ENCODE peak calls at places on chromosomes 5 and 9, in ten cellular contexts. Z, R, Q, E, C, I, M, D, P and H are unnamed samples. For H3K4me1, the result is how much of the 10 kb centered on the place peaks cover.

GRCh38 chr9:98953877-98954610 is 10.3 kb downstream of the COL15A1 start:
- DNase-seq in E (no peak), M (no peak), C (no peak), P (no peak), I (no peak), Q (no peak), D (no peak), R (no peak), Z (no peak), H (no peak)

GRCh38 chr5:37198066-37198465 is 51.1 kb downstream of the CPLANE1 start:
- DNase-seq in Z (no peak), M (no peak), P (no peak), R (no peak), I (no peak), D (no peak), E (no peak), C (no peak), Q (no peak), H (peak)

GRCh38 chr5:122863240-122863639 is 17.8 kb downstream of the SNX24 start:
- DNase-seq in R (no peak), I (no peak), D (no peak), M (no peak), Z (no peak), C (no peak), E (no peak), Q (no peak), P (no peak), H (no peak)

GRCh38 chr5:112779531-112779930 is 41.8 kb downstream of the APC start:
- DNase-seq in Q (no peak), E (no peak), P (no peak), R (no peak), I (no peak), D (no peak), Z (no peak), C (no peak), M (no peak), H (no peak)

GRCh38 chr9:72951043-72951442 is 1.8 kb downstream of the ALDH1A1 start:
- DNase-seq in I (no peak), C (no peak), E (no peak), D (no peak), M (no peak), Z (no peak), P (no peak), R (no peak), Q (no peak), H (no peak)

GRCh38 chr9:72903103-72903502 is 49.8 kb downstream of the ALDH1A1 start:
- DNase-seq in Z (no peak), R (no peak), C (no peak), E (no peak), D (no peak), Q (no peak), P (no peak), M (no peak), I (no peak), H (no peak)

GRCh38 chr9:101479337-101480045 is 43.9 kb upstream of the ALDOB start:
- DNase-seq in E (no peak), M (no peak), Q (no peak), I (no peak), D (no peak), R (no peak), C (peak), P (no peak), Z (no peak), H (no peak)

GRCh38 chr5:141628175-141628788 is 8.4 kb downstream of the HDAC3 start:
- DNase-seq in Z (no peak), Q (no peak), C (no peak), M (no peak), P (no peak), E (no peak), D (no peak), R (no peak), I (no peak), H (no peak)

GRCh38 chr5:140318778-140319177 is 15.9 kb upstream of the PFDN1 start:
- DNase-seq in I (no peak), P (no peak), E (no peak), M (no peak), R (no peak), Q (no peak), C (no peak), Z (no peak), D (no peak), H (no peak)

GRCh38 chr9:75907863-75908262 is 17.4 kb downstream of the PCSK5 start:
- DNase-seq in R (no peak), C (no peak), I (no peak), Z (no peak), Q (no peak), P (no peak), D (no peak), E (no peak), M (no peak), H (no peak)

GRCh38 chr5:147918101-147918500 is 11.8 kb upstream of the C5orf46 start:
- DNase-seq in Q (no peak), I (no peak), Z (no peak), D (peak), M (no peak), C (no peak), E (no peak), R (no peak), P (no peak), H (no peak)

GRCh38 chr5:91500758-91501157 is 117.6 kb upstream of the ARRDC3 start:
- DNase-seq in P (no peak), Z (no peak), E (no peak), Q (no peak), M (no peak), C (no peak), D (no peak), R (no peak), I (no peak), H (no peak)

GRCh38 chr5:151895660-151896040 is 29.0 kb downstream of the GLRA1 start:
- DNase-seq in C (no peak), D (no peak), I (peak), R (no peak), M (no peak), Z (no peak), E (no peak), P (no peak), Q (no peak), H (no peak)

GRCh38 chr5:111551569-111552275 is 39.4 kb upstream of the STARD4 start:
- DNase-seq in Q (no peak), P (no peak), E (no peak), D (no peak), I (no peak), Z (no peak), M (no peak), C (no peak), R (no peak), H (no peak)

GRCh38 chr9:131179561-131180219 is 54.3 kb downstream of the NUP214 start:
- DNase-seq in I (no peak), M (no peak), D (peak), Q (no peak), P (no peak), E (no peak), Z (no peak), C (no peak), R (no peak), H (no peak)

GRCh38 chr5:180126716-180127681 is 55.4 kb upstream of the RNF130 start:
- DNase-seq in C (peak), Z (no peak), Q (peak), E (peak), R (no peak), M (peak), D (peak), I (peak), P (no peak), H (peak)

GRCh38 chr5:61048534-61048933 is 103.5 kb downstream of the NDUFAF2 start:
- DNase-seq in Z (no peak), P (no peak), C (no peak), E (no peak), D (peak), Q (no peak), R (no peak), I (no peak), M (no peak), H (no peak)

GRCh38 chr5:73312872-73313510 is 135.6 kb downstream of the FOXD1 start:
- DNase-seq in Z (no peak), C (no peak), R (no peak), Q (no peak), M (no peak), D (no peak), I (no peak), E (no peak), P (no peak), H (no peak)

GRCh38 chr5:1792842-1793266 is 6.8 kb downstream of the MRPL36 start:
- DNase-seq in C (no peak), M (peak), Z (no peak), R (peak), Q (peak), D (peak), P (no peak), I (no peak), E (no peak), H (peak)

GRCh38 chr9:91824591-91825339 is 125.3 kb downstream of the ROR2 start:
- DNase-seq in Q (no peak), M (peak), P (no peak), I (no peak), R (no peak), Z (peak), D (no peak), C (peak), E (no peak), H (no peak)

GRCh38 chr9:84397822-84398221 is 57.3 kb upstream of the SLC28A3 start:
- DNase-seq in D (peak), M (no peak), E (no peak), P (no peak), Q (no peak), Z (no peak), R (no peak), C (no peak), I (no peak), H (no peak)

GRCh38 chr9:110089681-110090370 is 118.1 kb downstream of the C9orf152 start:
- DNase-seq in P (peak), C (no peak), E (peak), Z (no peak), D (no peak), M (no peak), I (no peak), R (no peak), Q (no peak), H (no peak)

GRCh38 chr5:154042751-154043150 is 4.0 kb downstream of the MFAP3 start:
- DNase-seq in R (no peak), D (no peak), M (no peak), P (no peak), Z (no peak), I (no peak), C (no peak), Q (no peak), E (no peak), H (no peak)

GRCh38 chr9:136602193-136602885 is 56.5 kb upstream of the NOTCH1 start:
- DNase-seq in Q (no peak), R (no peak), Z (no peak), P (no peak), C (peak), D (no peak), E (no peak), I (no peak), M (no peak), H (no peak)

GRCh38 chr5:134968055-134968454 is 348 bp downstream of the CATSPER3 start:
- DNase-seq in E (no peak), Q (no peak), D (no peak), I (no peak), R (no peak), P (no peak), Z (no peak), C (no peak), M (no peak), H (no peak)

GRCh38 chr5:94440015-94440414 is 178.4 kb downstream of the KIAA0825 start:
- DNase-seq in M (no peak), Q (no peak), D (no peak), R (no peak), C (no peak), E (no peak), Z (no peak), P (no peak), I (no peak), H (no peak)

GRCh38 chr5:141825836-141826560 is 52.2 kb downstream of the PCDH1 start:
- DNase-seq in C (no peak), D (no peak), M (peak), Q (no peak), E (no peak), I (peak), P (no peak), R (no peak), Z (no peak), H (no peak)

GRCh38 chr5:55593115-55593472 is 58.3 kb upstream of the PLPP1 start:
- DNase-seq in M (no peak), C (no peak), I (no peak), R (no peak), E (no peak), Q (no peak), D (no peak), P (no peak), Z (no peak), H (no peak)

GRCh38 chr9:131923132-131923671 is 156.5 kb downstream of the MED27 start:
- DNase-seq in R (no peak), I (no peak), M (no peak), Z (no peak), Q (no peak), P (no peak), D (no peak), E (no peak), C (no peak), H (no peak)

GRCh38 chr5:172336666-172337310 is 53.2 kb upstream of the UBTD2 start:
- DNase-seq in Q (no peak), M (no peak), Z (no peak), P (no peak), C (no peak), E (no peak), D (no peak), R (no peak), I (no peak), H (no peak)

GRCh38 chr5:134136221-134136631 is 21.7 kb downstream of the TCF7 start:
- DNase-seq in Q (peak), C (no peak), R (no peak), Z (no peak), E (no peak), M (peak), P (peak), D (no peak), I (no peak), H (no peak)

GRCh38 chr5:56673171-56673570 is 142.2 kb upstream of the MAP3K1 start:
- DNase-seq in Q (no peak), M (no peak), D (no peak), R (no peak), I (no peak), C (no peak), P (no peak), E (no peak), Z (no peak), H (no peak)

GRCh38 chr5:56668996-56669395 is 146.4 kb upstream of the MAP3K1 start:
- DNase-seq in E (no peak), I (no peak), R (no peak), D (no peak), Q (no peak), Z (no peak), C (no peak), P (no peak), M (no peak), H (no peak)

GRCh38 chr5:56670916-56671315 is 144.4 kb upstream of the MAP3K1 start:
- DNase-seq in P (no peak), Q (no peak), R (no peak), Z (no peak), M (no peak), C (no peak), E (no peak), I (no peak), D (no peak), H (no peak)

GRCh38 chr5:56669534-56670483 is 145.5 kb upstream of the MAP3K1 start:
- DNase-seq in C (peak), Q (peak), E (no peak), I (peak), Z (no peak), R (no peak), M (no peak), P (peak), D (no peak), H (peak)

GRCh38 chr5:56671571-56671970 is 143.8 kb upstream of the MAP3K1 start:
- DNase-seq in P (no peak), Q (no peak), C (no peak), E (no peak), R (no peak), M (no peak), D (no peak), I (no peak), Z (no peak), H (no peak)
- H3K4me1 ChIP-seq in P (under half), Q (under half), C (under half), E (under half), R (under half), M (under half), D (under half), I (under half), Z (under half), H (under half)

GRCh38 chr9:95116002-95116819 is 201.3 kb downstream of the FANCC start:
- DNase-seq in C (no peak), E (no peak), P (no peak), R (no peak), M (peak), I (peak), Z (no peak), Q (no peak), D (no peak), H (no peak)

GRCh38 chr9:95112436-95113280 is 204.9 kb downstream of the FANCC start:
- DNase-seq in Z (no peak), E (no peak), C (peak), P (peak), Q (no peak), I (no peak), D (no peak), R (no peak), M (peak), H (no peak)

GRCh38 chr9:95111716-95112115 is 205.8 kb downstream of the FANCC start:
- DNase-seq in E (no peak), C (peak), Q (no peak), D (no peak), I (no peak), P (no peak), M (peak), R (no peak), Z (no peak), H (no peak)

GRCh38 chr9:95116820-95117204 is 200.7 kb downstream of the FANCC start:
- DNase-seq in D (no peak), Z (no peak), M (peak), R (no peak), E (no peak), C (no peak), I (no peak), Q (no peak), P (no peak), H (no peak)

GRCh38 chr9:95115104-95115503 is 202.4 kb downstream of the FANCC start:
- DNase-seq in E (no peak), M (no peak), P (peak), R (no peak), C (no peak), Z (no peak), D (no peak), Q (no peak), I (no peak), H (no peak)
- H3K27ac ChIP-seq in E (no peak), M (no peak), P (no peak), R (no peak), C (no peak), Z (no peak), D (no peak), Q (no peak), I (no peak), H (no peak)

GRCh38 chr9:93949694-93950449 is 5.3 kb downstream of the BARX1 start:
- DNase-seq in I (no peak), E (no peak), P (no peak), C (no peak), R (no peak), D (no peak), M (no peak), Q (no peak), Z (no peak), H (no peak)
- H3K4me1 ChIP-seq in I (under half), E (under half), P (half or more), C (under half), R (under half), D (under half), M (under half), Q (under half), Z (under half), H (under half)

GRCh38 chr5:10445352-10445751 is 3.7 kb downstream of the ROPN1L start:
- DNase-seq in I (no peak), Q (no peak), P (no peak), E (no peak), M (no peak), C (no peak), R (no peak), Z (no peak), D (no peak), H (no peak)
- H3K27ac ChIP-seq in I (no peak), Q (no peak), P (no peak), E (no peak), M (no peak), C (no peak), R (no peak), Z (no peak), D (no peak), H (no peak)